ENCODE peak calls at places on chromosomes 16 and 17, in nine cellular contexts. Y, A, E, B, I, Z, V, U and P are unnamed samples.

GRCh38 chr17:62995377-62995885 is 29.4 kb downstream of the TANC2 start:
- DNase-seq in Y (no peak), A (no peak), E (peak), B (peak), I (no peak), Z (no peak), V (no peak), U (no peak), P (no peak)

GRCh38 chr16:24255446-24256352 is at the start of gene CACNG3:
- DNase-seq in Y (peak), A (no peak), E (peak), B (no peak), I (no peak), Z (no peak), V (peak), U (peak), P (peak)

GRCh38 chr16:65497571-65497970 is 375.7 kb upstream of the CDH11 start:
- DNase-seq in Y (no peak), A (no peak), E (peak), B (no peak), I (peak), Z (peak), V (no peak), U (no peak), P (no peak)

GRCh38 chr17:54172654-54173316 is 350.1 kb downstream of the KIF2B start:
- DNase-seq in Y (no peak), A (no peak), E (peak), B (no peak), I (no peak), Z (peak), V (no peak), U (no peak), P (no peak)

GRCh38 chr16:24198807-24199533 is 57.2 kb upstream of the CACNG3 start:
- DNase-seq in Y (no peak), A (no peak), E (no peak), B (no peak), I (no peak), Z (no peak), V (no peak), U (no peak), P (no peak)

GRCh38 chr16:79810449-79811189 is 210.1 kb upstream of the MAF start:
- DNase-seq in Y (no peak), A (no peak), E (no peak), B (no peak), I (no peak), Z (no peak), V (no peak), U (no peak), P (no peak)

GRCh38 chr17:10881959-10882358 is 44.1 kb upstream of the PIRT start:
- DNase-seq in Y (no peak), A (no peak), E (no peak), B (no peak), I (no peak), Z (no peak), V (no peak), U (no peak), P (no peak)

GRCh38 chr17:47719411-47720152 is 13.5 kb upstream of the TBX21 start:
- DNase-seq in Y (no peak), A (no peak), E (peak), B (no peak), I (no peak), Z (no peak), V (peak), U (no peak), P (no peak)

GRCh38 chr17:50346313-50347086 is 574 bp downstream of the XYLT2 start:
- DNase-seq in Y (peak), A (no peak), E (no peak), B (no peak), I (no peak), Z (no peak), V (peak), U (peak), P (peak)

GRCh38 chr16:2149630-2150417 is 1.4 kb downstream of the RAB26 start:
- DNase-seq in Y (no peak), A (no peak), E (no peak), B (no peak), I (no peak), Z (no peak), V (no peak), U (no peak), P (no peak)

GRCh38 chr17:80888276-80889160 is 103.1 kb upstream of the CHMP6 start:
- DNase-seq in Y (peak), A (no peak), E (no peak), B (no peak), I (no peak), Z (no peak), V (no peak), U (no peak), P (no peak)